ENCODE peak calls at places on chromosomes 1 and 21, in six cellular contexts. E, T, X, Q, L and V are unnamed samples. For H3K27me3, the result is how much of the 10 kb centered on the place peaks cover.

GRCh38 chr1:12546771-12547585 is 71.0 kb downstream of the DHRS3 start:
- DNase-seq in T (no peak), L (no peak), X (no peak), Q (peak), E (peak), V (no peak)

GRCh38 chr1:44318097-44319088 is 36.7 kb downstream of the ERI3 start:
- DNase-seq in E (peak), T (peak), X (no peak), Q (peak), L (peak), V (peak)

GRCh38 chr1:64956241-64956640 is 10.1 kb downstream of the JAK1 start:
- DNase-seq in E (peak), T (no peak), X (no peak), L (no peak), Q (peak), V (no peak)

GRCh38 chr1:1758692-1759455 is 19.4 kb downstream of the NADK start:
- DNase-seq in L (no peak), T (no peak), Q (peak), E (no peak), X (no peak), V (no peak)

GRCh38 chr1:156589546-156589945 is 2.0 kb upstream of the NAXE start:
- DNase-seq in E (no peak), L (no peak), Q (no peak), X (no peak), T (no peak), V (no peak)

GRCh38 chr1:10431065-10431730 is 965 bp downstream of the CENPS start:
- DNase-seq in E (peak), Q (peak), L (no peak), X (no peak), T (no peak), V (no peak)

GRCh38 chr1:42450081-42450480 is 5.7 kb downstream of the ZMYND12 start:
- DNase-seq in L (no peak), Q (no peak), X (no peak), T (no peak), E (no peak), V (no peak)

GRCh38 chr1:182601416-182601786 is 2.8 kb downstream of the RGS16 start:
- DNase-seq in Q (peak), X (peak), T (peak), E (peak), L (peak), V (peak)

GRCh38 chr1:42777860-42778259 is 6.9 kb upstream of the TMEM269 start:
- DNase-seq in L (no peak), E (peak), X (no peak), T (no peak), Q (peak), V (peak)

GRCh38 chr1:29540801-29541357 is 304.6 kb downstream of the PTPRU start:
- DNase-seq in T (no peak), Q (no peak), X (no peak), E (no peak), L (no peak), V (no peak)

GRCh38 chr21:44283953-44284352 is 1.7 kb upstream of the AIRE start:
- DNase-seq in X (no peak), E (no peak), L (no peak), T (no peak), Q (no peak), V (no peak)

GRCh38 chr1:86914998-86915736 is 732 bp downstream of the HS2ST1 start:
- DNase-seq in E (peak), Q (no peak), L (no peak), T (peak), X (peak), V (peak)

DNA sequence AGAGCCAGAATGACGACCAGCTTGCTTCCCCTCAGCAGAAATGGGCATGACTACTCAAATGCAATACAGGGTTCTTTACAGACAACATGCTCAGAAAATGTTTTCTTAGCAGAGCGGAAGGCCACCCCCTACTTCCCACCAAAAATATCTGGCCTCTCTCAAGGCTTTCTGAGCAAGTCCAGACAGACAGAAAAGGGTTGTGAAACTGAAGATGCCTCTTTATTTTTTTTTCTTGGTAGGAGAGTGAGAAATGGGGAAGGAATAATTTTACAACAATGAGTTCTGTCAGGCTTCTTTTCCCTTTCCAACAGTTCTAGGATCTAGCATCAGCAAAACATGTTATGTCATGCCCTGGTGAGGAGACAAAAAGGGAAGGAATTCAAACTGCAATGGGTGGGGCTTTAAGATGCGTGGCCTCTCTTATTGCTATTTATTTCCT is 172.0 kb upstream of the CAMK1G start:
- DNase-seq in E (peak), Q (no peak), L (no peak), X (no peak), T (no peak), V (peak)
- H3K27me3 ChIP-seq in E (under half), Q (under half), L (under half), X (under half), T (under half), V (under half)

GRCh38 chr1:114072246-114072645 is 81.4 kb downstream of the SYT6 start:
- DNase-seq in Q (no peak), T (no peak), X (no peak), L (no peak), E (no peak), V (no peak)
- H3K27me3 ChIP-seq in Q (under half), T (under half), X (under half), L (under half), E (under half), V (under half)

GRCh38 chr21:45623436-45623835 is 20.1 kb upstream of the PCBP3 start:
- DNase-seq in T (no peak), Q (no peak), E (no peak), L (no peak), X (no peak), V (no peak)
- H3K27me3 ChIP-seq in T (under half), Q (under half), E (under half), L (under half), X (under half), V (under half)

DNA sequence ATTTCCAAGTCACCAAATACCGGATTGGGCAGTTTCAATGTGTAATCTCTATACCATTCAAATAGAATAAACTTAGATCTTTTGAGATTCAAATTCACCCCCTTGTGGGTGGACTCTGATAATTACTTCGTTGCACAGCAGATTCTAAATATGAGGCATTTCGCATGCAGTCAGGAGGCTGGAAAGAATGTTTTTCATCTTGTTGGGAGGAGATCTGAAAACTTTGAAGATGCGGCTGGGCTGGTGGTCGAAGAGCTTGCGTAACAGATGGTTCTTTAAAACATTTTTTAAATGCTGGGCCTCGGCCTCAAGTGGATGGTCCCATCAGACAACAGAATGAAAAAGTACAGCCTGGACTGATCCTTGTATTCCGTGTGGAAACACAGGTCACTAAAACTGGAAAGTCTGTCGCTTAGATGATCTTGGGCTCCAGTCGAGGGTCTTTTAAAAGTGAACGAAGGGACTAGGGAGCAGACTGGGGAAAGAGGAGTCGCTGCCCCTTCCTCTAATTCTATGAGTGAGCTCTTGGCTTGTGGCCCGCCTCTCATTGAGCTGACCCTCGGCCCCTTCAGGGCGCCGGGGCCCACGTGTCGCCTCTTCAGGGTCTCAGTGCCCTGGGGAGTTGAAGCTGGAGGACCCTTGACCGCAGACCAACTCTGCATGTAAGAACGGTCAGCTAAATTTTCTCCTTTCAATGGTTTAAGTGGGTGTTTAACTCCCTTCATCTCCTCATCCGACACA is 10.6 kb downstream of the NR5A2 start:
- DNase-seq in E (no peak), T (no peak), L (no peak), X (no peak), Q (no peak), V (peak)
- H3K27me3 ChIP-seq in E (half or more), T (half or more), L (half or more), X (under half), Q (half or more), V (under half)

GRCh38 chr1:38578444-38578951 is 281.1 kb downstream of the RRAGC start:
- DNase-seq in E (no peak), Q (no peak), T (no peak), L (no peak), X (no peak), V (no peak)

GRCh38 chr1:38577385-38577784 is 282.2 kb downstream of the RRAGC start:
- DNase-seq in E (no peak), X (no peak), Q (no peak), L (no peak), T (no peak), V (no peak)

GRCh38 chr1:38577937-38578443 is 281.6 kb downstream of the RRAGC start:
- DNase-seq in L (no peak), Q (no peak), T (no peak), X (no peak), E (no peak), V (no peak)

GRCh38 chr1:38580591-38580990 is 279.0 kb downstream of the RRAGC start:
- DNase-seq in L (no peak), T (no peak), E (peak), Q (no peak), X (no peak), V (no peak)

GRCh38 chr1:38579056-38579455 is 280.5 kb downstream of the RRAGC start:
- DNase-seq in Q (no peak), X (no peak), T (no peak), L (no peak), E (no peak), V (no peak)
- H3K27me3 ChIP-seq in Q (under half), X (under half), T (under half), L (under half), E (half or more), V (under half)

DNA sequence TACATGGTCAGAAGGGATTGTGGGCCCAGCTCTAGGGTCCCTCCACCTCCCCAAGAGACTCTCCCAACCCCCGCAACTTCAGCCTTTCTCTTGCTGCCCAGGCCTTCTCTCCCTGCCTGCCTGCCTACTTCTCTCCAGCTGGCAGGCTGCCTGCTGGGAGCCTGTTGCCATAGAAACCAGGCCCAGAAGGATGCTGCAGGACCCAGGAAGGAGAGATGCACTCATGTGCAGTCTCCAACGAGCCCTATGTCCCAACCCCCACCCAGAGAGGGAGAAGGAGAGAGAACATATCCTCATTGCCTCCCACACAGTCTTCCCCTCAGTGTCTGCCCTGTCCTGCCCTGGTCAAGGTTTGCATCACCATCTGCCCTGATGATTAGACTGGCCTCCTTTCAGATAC is 10.8 kb upstream of the SMIM12 start:
- DNase-seq in L (no peak), X (no peak), E (no peak), Q (no peak), T (no peak), V (no peak)
- H3K27me3 ChIP-seq in L (under half), X (under half), E (under half), Q (under half), T (under half), V (under half)